ENCODE peak calls at places on chromosomes 12 and 14, in five cellular contexts. V is GM23248, S is endothelial cell of umbilical vein, U is T-helper 9 cell, T is fibroblast of the conjunctiva. J is an unnamed sample.
A peak's percentile ranks its signal among the peaks of the same experiment; 100 is the strongest.

GRCh38 chr14:31955941-31956579 is 121.0 kb upstream of the ARHGAP5 start:
- DNase-seq in V (peak; percentile 24), S (no peak), U (no peak), T (no peak), J (no peak)

GRCh38 chr14:24816011-24816928 is 182.3 kb upstream of the GZMB start:
- DNase-seq in V (peak; percentile 37), S (no peak), U (no peak), T (no peak), J (no peak)

GRCh38 chr14:102363182-102363952 is 626 bp downstream of the TECPR2 start:
- DNase-seq in V (peak; percentile 85), S (peak; percentile 56), U (peak; percentile 7), T (no peak), J (peak; percentile 10)

GRCh38 chr12:57765003-57765697 is 1.7 kb downstream of the CYP27B1 start:
- DNase-seq in V (peak; percentile 69), S (peak; percentile 44), U (peak; percentile 53), T (no peak), J (peak; percentile 28)

GRCh38 chr14:94317259-94317658 is 5.9 kb downstream of the SERPINA6 start:
- DNase-seq in V (peak; percentile 50), S (no peak), U (no peak), T (no peak), J (no peak)

GRCh38 chr14:52076334-52076733 is 7.5 kb upstream of the NID2 start:
- DNase-seq in V (peak; percentile 93), S (peak; percentile 65), U (no peak), T (no peak), J (no peak)

GRCh38 chr14:22966783-22967269 is 9.9 kb upstream of the HAUS4 start:
- DNase-seq in V (no peak), S (no peak), U (no peak), T (no peak), J (no peak)

GRCh38 chr12:52146822-52147366 is 44.9 kb downstream of the KRT80 start:
- DNase-seq in V (peak; percentile 13), S (no peak), U (no peak), T (no peak), J (no peak)

GRCh38 chr12:90945070-90945649 is 9.8 kb downstream of the CCER1 start:
- DNase-seq in V (peak; percentile 67), S (peak; percentile 24), U (no peak), T (no peak), J (no peak)

GRCh38 chr12:29563636-29564035 is 66.2 kb upstream of the OVCH1 start:
- DNase-seq in V (no peak), S (peak; percentile 30), U (no peak), T (no peak), J (no peak)

GRCh38 chr12:53231859-53232640 is at the start of gene RARG:
- DNase-seq in V (peak; percentile 87), S (no peak), U (peak; percentile 71), T (no peak), J (peak; percentile 73)

GRCh38 chr12:47491516-47491915 is 214.3 kb downstream of the RPAP3 start:
- DNase-seq in V (peak; percentile 37), S (no peak), U (no peak), T (no peak), J (no peak)

GRCh38 chr12:24480766-24481449 is 468.0 kb downstream of the BCAT1 start:
- DNase-seq in V (no peak), S (no peak), U (no peak), T (no peak), J (no peak)

GRCh38 chr14:71658261-71658860 is 273.9 kb upstream of the RGS6 start:
- DNase-seq in V (peak; percentile 52), S (peak; percentile 39), U (no peak), T (no peak), J (no peak)

GRCh38 chr14:96629558-96630222 is 127.5 kb downstream of the PAPOLA start:
- DNase-seq in V (no peak), S (no peak), U (no peak), T (no peak), J (no peak)

GRCh38 chr12:11856971-11857370 is 207.5 kb downstream of the ETV6 start:
- DNase-seq in V (no peak), S (no peak), U (no peak), T (no peak), J (no peak)

GRCh38 chr12:132444957-132445883 is 44.7 kb upstream of the FBRSL1 start:
- DNase-seq in V (peak; percentile 37), S (no peak), U (peak; percentile 58), T (no peak), J (peak; percentile 60)

GRCh38 chr12:55760663-55761062 is 17.7 kb downstream of the GDF11 start:
- DNase-seq in V (peak; percentile 13), S (no peak), U (no peak), T (no peak), J (no peak)

GRCh38 chr12:5085896-5086295 is 42.2 kb downstream of the KCNA5 start:
- DNase-seq in V (peak; percentile 93), S (no peak), U (no peak), T (peak; percentile 8), J (no peak)

GRCh38 chr12:65725376-65725775 is 98.9 kb upstream of the HMGA2 start:
- DNase-seq in V (peak; percentile 50), S (no peak), U (no peak), T (no peak), J (no peak)

GRCh38 chr12:96063046-96063445 is 27.7 kb upstream of the LTA4H start:
- DNase-seq in V (peak; percentile 40), S (peak; percentile 41), U (no peak), T (peak; percentile 5), J (no peak)

GRCh38 chr12:108907861-108908302 is 28.0 kb downstream of the DAO start:
- DNase-seq in V (peak; percentile 5), S (no peak), U (no peak), T (no peak), J (no peak)

J was measured in T-helper 22 cell.